ENCODE peak calls at places on chromosomes 4 and X, in nine cellular contexts. I is GM10248, Q is nephron progenitor cell, J is astrocyte of the spinal cord, L is NB4, R is MM.1S, V is bronchial epithelial cell, D is OCI-LY7, B is neural crest cell. S is an unnamed sample.

GRCh38 chrX:20320461-20321159 is 53.9 kb upstream of the RPS6KA3 start:
- DNase-seq in I (peak; percentile 17), Q (no peak), J (no peak), L (peak; percentile 59), R (peak; percentile 21), V (no peak), D (peak; percentile 76), B (no peak), S (peak; percentile 44)

GRCh38 chr4:175953960-175954521 is 111.6 kb upstream of the WDR17 start:
- DNase-seq in I (peak; percentile 27), Q (no peak), J (no peak), L (peak; percentile 8), R (peak; percentile 65), V (no peak), D (peak; percentile 73), B (no peak), S (no peak)

GRCh38 chrX:22004866-22005265 is 27.3 kb upstream of the PHEX start:
- DNase-seq in I (no peak), Q (no peak), J (no peak), L (no peak), R (no peak), V (no peak), D (no peak), B (no peak), S (no peak)

GRCh38 chrX:128156204-128156603 is 104.0 kb upstream of the ACTRT1 start:
- DNase-seq in I (no peak), Q (no peak), J (no peak), L (no peak), R (no peak), V (no peak), D (no peak), B (no peak), S (no peak)

GRCh38 chrX:3066555-3066954 is 25.3 kb downstream of the ARSF start:
- DNase-seq in I (no peak), Q (no peak), J (no peak), L (peak; percentile 45), R (no peak), V (peak; percentile 7), D (no peak), B (no peak), S (no peak)

GRCh38 chrX:10049246-10049645 is 82.1 kb downstream of the CLDN34 start:
- DNase-seq in I (no peak), Q (no peak), J (no peak), L (no peak), R (no peak), V (no peak), D (no peak), B (no peak), S (no peak)

GRCh38 chr4:140150636-140150885 is 3.4 kb downstream of the MAML3 start:
- DNase-seq in I (no peak), Q (no peak), J (no peak), L (no peak), R (no peak), V (no peak), D (no peak), B (no peak), S (no peak)

GRCh38 chr4:113106076-113106475 is 56.6 kb downstream of the ANK2 start:
- DNase-seq in I (no peak), Q (no peak), J (peak; percentile 62), L (peak; percentile 16), R (no peak), V (peak; percentile 35), D (no peak), B (no peak), S (no peak)

GRCh38 chr4:86357608-86358007 is 2.2 kb downstream of the MAPK10 start:
- DNase-seq in I (no peak), Q (no peak), J (no peak), L (no peak), R (no peak), V (no peak), D (no peak), B (no peak), S (no peak)

GRCh38 chr4:74529284-74530041 is 84.5 kb downstream of the AREG start:
- DNase-seq in I (no peak), Q (no peak), J (no peak), L (no peak), R (no peak), V (no peak), D (no peak), B (no peak), S (no peak)

GRCh38 chr4:142331646-142332045 is 514.5 kb downstream of the INPP4B start:
- DNase-seq in I (no peak), Q (no peak), J (peak; percentile 26), L (no peak), R (no peak), V (no peak), D (no peak), B (no peak), S (no peak)

GRCh38 chrX:56000169-56000568 is 232.0 kb upstream of the KLF8 start:
- DNase-seq in I (no peak), Q (no peak), J (no peak), L (no peak), R (no peak), V (peak; percentile 2), D (no peak), B (no peak), S (no peak)

GRCh38 chr4:113513376-113513775 is 248.2 kb downstream of the CAMK2D start:
- DNase-seq in I (no peak), Q (no peak), J (no peak), L (no peak), R (no peak), V (no peak), D (no peak), B (no peak), S (no peak)

GRCh38 chr4:110368409-110368808 is 107.5 kb upstream of the ENPEP start:
- DNase-seq in I (no peak), Q (no peak), J (no peak), L (no peak), R (no peak), V (no peak), D (no peak), B (no peak), S (no peak)

GRCh38 chr4:10457255-10457801 is at the start of gene ZNF518B:
- DNase-seq in I (peak; percentile 92), Q (peak; percentile 72), J (peak; percentile 56), L (peak; percentile 37), R (peak; percentile 80), V (peak; percentile 42), D (peak; percentile 78), B (peak; percentile 57), S (peak; percentile 79)

GRCh38 chr4:3318561-3319021 is 25.8 kb downstream of the RGS12 start:
- DNase-seq in I (no peak), Q (no peak), J (no peak), L (no peak), R (no peak), V (no peak), D (no peak), B (no peak), S (no peak)

GRCh38 chr4:15398732-15399131 is 29.1 kb upstream of the C1QTNF7 start:
- DNase-seq in I (no peak), Q (no peak), J (no peak), L (no peak), R (no peak), V (peak; percentile 74), D (no peak), B (no peak), S (no peak)

GRCh38 chr4:54657556-54658313 is at the start of gene KIT:
- DNase-seq in I (peak; percentile 17), Q (peak; percentile 92), J (peak; percentile 38), L (peak; percentile 37), R (no peak), V (no peak), D (no peak), B (peak; percentile 76), S (peak; percentile 36)

GRCh38 chr4:77819836-77820679 is 890 bp upstream of the CNOT6L start:
- DNase-seq in I (peak; percentile 94), Q (peak; percentile 93), J (peak; percentile 84), L (peak; percentile 93), R (peak; percentile 96), V (peak; percentile 73), D (peak; percentile 95), B (peak; percentile 83), S (peak; percentile 97)
- TF ChIP-seq CTCF in I (peak; percentile 1), Q (no peak), J (no peak), L (no peak), R (peak; percentile 6), V (peak; percentile 7), D (no peak), B (no peak), S (no peak)

DNA sequence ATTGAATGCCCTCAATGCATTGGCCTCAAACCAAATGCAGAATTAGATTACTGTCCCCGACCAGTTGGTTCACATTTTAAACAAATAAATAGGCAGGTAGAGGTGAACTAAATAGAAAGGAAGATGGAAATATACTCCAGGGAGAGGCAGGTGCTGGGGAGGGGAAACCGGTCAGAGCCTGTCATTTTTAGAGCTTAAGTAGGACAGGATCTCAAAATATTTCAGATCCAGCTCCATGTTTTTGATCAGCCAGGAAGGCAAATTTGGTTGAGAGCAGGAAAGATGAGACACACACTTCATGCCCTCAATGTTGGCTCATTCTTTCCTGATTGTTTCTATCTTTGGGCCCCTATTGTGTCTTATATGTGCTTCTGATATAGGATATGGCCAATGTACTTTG is 206.7 kb downstream of the SHROOM3 start:
- DNase-seq in I (no peak), Q (no peak), J (no peak), L (no peak), R (no peak), V (no peak), D (no peak), B (no peak), S (no peak)
- TF ChIP-seq CTCF in I (no peak), Q (no peak), J (no peak), L (no peak), R (no peak), V (no peak), D (no peak), B (no peak), S (no peak)

GRCh38 chrX:11759172-11759460 is 1.1 kb downstream of the MSL3 start:
- DNase-seq in I (no peak), Q (no peak), J (no peak), L (no peak), R (no peak), V (no peak), D (no peak), B (no peak), S (no peak)

GRCh38 chrX:11757397-11757728 is 674 bp upstream of the MSL3 start:
- DNase-seq in I (no peak), Q (no peak), J (no peak), L (no peak), R (no peak), V (no peak), D (no peak), B (no peak), S (no peak)

GRCh38 chrX:11757729-11758399 is at the start of gene MSL3:
- DNase-seq in I (peak; percentile 75), Q (peak; percentile 67), J (peak; percentile 61), L (peak; percentile 67), R (peak; percentile 51), V (peak; percentile 13), D (peak; percentile 56), B (peak; percentile 39), S (peak; percentile 22)

GRCh38 chrX:11759461-11760311 is 1.6 kb downstream of the MSL3 start:
- DNase-seq in I (peak; percentile 61), Q (peak; percentile 61), J (peak; percentile 91), L (peak; percentile 88), R (peak; percentile 90), V (peak; percentile 88), D (peak; percentile 89), B (peak; percentile 46), S (peak; percentile 83)

GRCh38 chrX:11758400-11759171 is 549 bp downstream of the MSL3 start:
- DNase-seq in I (peak; percentile 82), Q (peak; percentile 89), J (peak; percentile 84), L (peak; percentile 83), R (peak; percentile 86), V (peak; percentile 47), D (peak; percentile 85), B (peak; percentile 74), S (peak; percentile 91)
- TF ChIP-seq CTCF in I (peak; percentile 58), Q (peak; percentile 56), J (peak; percentile 47), L (peak; percentile 34), R (peak; percentile 46), V (peak; percentile 68), D (peak; percentile 68), B (peak; percentile 80), S (peak; percentile 57)

GRCh38 chrX:31355206-31355955 is 283.5 kb upstream of the FTHL17 start:
- DNase-seq in I (no peak), Q (no peak), J (no peak), L (no peak), R (no peak), V (peak; percentile 36), D (no peak), B (no peak), S (no peak)
- TF ChIP-seq CTCF in I (no peak), Q (no peak), J (no peak), L (no peak), R (no peak), V (no peak), D (no peak), B (no peak), S (no peak)